ENCODE peak calls at places on chromosome 9, in seven cellular contexts. One of them, this sample, is unnamed.

GRCh38 chr9:96062854-96063253 is 187.4 kb downstream of the ERCC6L2 start:
- DNase-seq in smooth muscle cell of the brain vasculature: no peak
- DNase-seq in transverse colon: no peak
- DNase-seq in glutamatergic neuron: no peak
- DNase-seq in amygdala: no peak
- DNase-seq in cardiac septum: no peak
- DNase-seq in Panc1: no peak
- DNase-seq in this sample: no peak

GRCh38 chr9:32783168-32783891 is at the start of gene TMEM215:
- DNase-seq in smooth muscle cell of the brain vasculature: no peak
- DNase-seq in transverse colon: no peak
- DNase-seq in glutamatergic neuron: peak; percentile 75
- DNase-seq in amygdala: no peak
- DNase-seq in cardiac septum: peak; percentile 73
- DNase-seq in Panc1: no peak
- DNase-seq in this sample: no peak

GRCh38 chr9:121736147-121736721 is 84.8 kb downstream of the DAB2IP start:
- DNase-seq in smooth muscle cell of the brain vasculature: no peak
- DNase-seq in transverse colon: peak; percentile 87
- DNase-seq in glutamatergic neuron: peak; percentile 75
- DNase-seq in amygdala: no peak
- DNase-seq in cardiac septum: peak; percentile 88
- DNase-seq in Panc1: no peak
- DNase-seq in this sample: no peak

GRCh38 chr9:89342213-89342612 is 23.9 kb downstream of the SECISBP2 start:
- DNase-seq in smooth muscle cell of the brain vasculature: no peak
- DNase-seq in transverse colon: no peak
- DNase-seq in glutamatergic neuron: no peak
- DNase-seq in amygdala: no peak
- DNase-seq in cardiac septum: no peak
- DNase-seq in Panc1: no peak
- DNase-seq in this sample: no peak

GRCh38 chr9:87656485-87656884 is 69.4 kb upstream of the CTSL start:
- DNase-seq in smooth muscle cell of the brain vasculature: no peak
- DNase-seq in transverse colon: no peak
- DNase-seq in glutamatergic neuron: no peak
- DNase-seq in amygdala: no peak
- DNase-seq in cardiac septum: no peak
- DNase-seq in Panc1: no peak
- DNase-seq in this sample: no peak

GRCh38 chr9:121800376-121800775 is 148.9 kb downstream of the DAB2IP start:
- DNase-seq in smooth muscle cell of the brain vasculature: no peak
- DNase-seq in transverse colon: no peak
- DNase-seq in glutamatergic neuron: no peak
- DNase-seq in amygdala: no peak
- DNase-seq in cardiac septum: no peak
- DNase-seq in Panc1: no peak
- DNase-seq in this sample: no peak

GRCh38 chr9:71349218-71349617 is 227.8 kb upstream of the TRPM3 start:
- DNase-seq in smooth muscle cell of the brain vasculature: no peak
- DNase-seq in transverse colon: no peak
- DNase-seq in glutamatergic neuron: no peak
- DNase-seq in amygdala: no peak
- DNase-seq in cardiac septum: no peak
- DNase-seq in Panc1: no peak
- DNase-seq in this sample: no peak

GRCh38 chr9:97786341-97786740 is 66.7 kb upstream of the FOXE1 start:
- DNase-seq in smooth muscle cell of the brain vasculature: no peak
- DNase-seq in transverse colon: no peak
- DNase-seq in glutamatergic neuron: no peak
- DNase-seq in amygdala: no peak
- DNase-seq in cardiac septum: no peak
- DNase-seq in Panc1: no peak
- DNase-seq in this sample: no peak

GRCh38 chr9:36306481-36307306 is 48.4 kb upstream of the GNE start:
- DNase-seq in smooth muscle cell of the brain vasculature: peak; percentile 17
- DNase-seq in transverse colon: peak; percentile 48
- DNase-seq in glutamatergic neuron: no peak
- DNase-seq in amygdala: no peak
- DNase-seq in cardiac septum: no peak
- DNase-seq in Panc1: peak; percentile 73
- DNase-seq in this sample: no peak